ENCODE peak calls at places on chromosomes 12 and 14, in five cellular contexts. One of them, this sample, is unnamed.

GRCh38 chr12:40827923-40828592 is 135.8 kb downstream of the CNTN1 start:
- DNase-seq in upper lobe of right lung: no peak
- DNase-seq in mesothelial cell of epicardium: no peak
- DNase-seq in choroid plexus epithelial cell: no peak
- DNase-seq in psoas muscle: no peak
- DNase-seq in this sample: no peak

GRCh38 chr12:128819293-128820144 is 4.2 kb downstream of the SLC15A4 start:
- DNase-seq in upper lobe of right lung: no peak
- DNase-seq in mesothelial cell of epicardium: no peak
- DNase-seq in choroid plexus epithelial cell: no peak
- DNase-seq in psoas muscle: no peak
- DNase-seq in this sample: no peak

GRCh38 chr14:24965934-24966593 is 83.9 kb downstream of the STXBP6 start:
- DNase-seq in upper lobe of right lung: no peak
- DNase-seq in mesothelial cell of epicardium: no peak
- DNase-seq in choroid plexus epithelial cell: peak
- DNase-seq in psoas muscle: peak
- DNase-seq in this sample: no peak

GRCh38 chr12:807041-807717 is 54.8 kb downstream of the WNK1 start:
- DNase-seq in upper lobe of right lung: no peak
- DNase-seq in mesothelial cell of epicardium: no peak
- DNase-seq in choroid plexus epithelial cell: peak
- DNase-seq in psoas muscle: no peak
- DNase-seq in this sample: no peak

GRCh38 chr14:81143793-81144192 is 77.0 kb downstream of the GTF2A1 start:
- DNase-seq in upper lobe of right lung: no peak
- DNase-seq in mesothelial cell of epicardium: no peak
- DNase-seq in choroid plexus epithelial cell: no peak
- DNase-seq in psoas muscle: no peak
- DNase-seq in this sample: no peak

GRCh38 chr12:63151061-63151897 is at the start of gene AVPR1A:
- DNase-seq in upper lobe of right lung: no peak
- DNase-seq in mesothelial cell of epicardium: no peak
- DNase-seq in choroid plexus epithelial cell: peak
- DNase-seq in psoas muscle: peak
- DNase-seq in this sample: no peak

GRCh38 chr14:42556551-42556950 is 949.9 kb downstream of the LRFN5 start:
- DNase-seq in upper lobe of right lung: no peak
- DNase-seq in mesothelial cell of epicardium: no peak
- DNase-seq in choroid plexus epithelial cell: no peak
- DNase-seq in psoas muscle: no peak
- DNase-seq in this sample: no peak

GRCh38 chr14:103847954-103848719 is 762 bp upstream of the PPP1R13B start:
- DNase-seq in upper lobe of right lung: peak
- DNase-seq in mesothelial cell of epicardium: no peak
- DNase-seq in choroid plexus epithelial cell: peak
- DNase-seq in psoas muscle: peak
- DNase-seq in this sample: no peak

GRCh38 chr12:57504033-57504432 is 16.2 kb downstream of the MARS1 start:
- DNase-seq in upper lobe of right lung: no peak
- DNase-seq in mesothelial cell of epicardium: no peak
- DNase-seq in choroid plexus epithelial cell: no peak
- DNase-seq in psoas muscle: no peak
- DNase-seq in this sample: no peak

GRCh38 chr12:43111608-43112007 is 440.4 kb downstream of the ADAMTS20 start:
- DNase-seq in upper lobe of right lung: no peak
- DNase-seq in mesothelial cell of epicardium: no peak
- DNase-seq in choroid plexus epithelial cell: no peak
- DNase-seq in psoas muscle: no peak
- DNase-seq in this sample: no peak

GRCh38 chr14:36217732-36218131 is 41.2 kb upstream of the PTCSC3 start:
- DNase-seq in upper lobe of right lung: peak
- DNase-seq in mesothelial cell of epicardium: no peak
- DNase-seq in choroid plexus epithelial cell: no peak
- DNase-seq in psoas muscle: no peak
- DNase-seq in this sample: no peak

GRCh38 chr14:38432186-38432585 is 176.3 kb upstream of the CLEC14A start:
- DNase-seq in upper lobe of right lung: no peak
- DNase-seq in mesothelial cell of epicardium: no peak
- DNase-seq in choroid plexus epithelial cell: no peak
- DNase-seq in psoas muscle: no peak
- DNase-seq in this sample: no peak

GRCh38 chr12:18750087-18750486 is 12.2 kb downstream of the CAPZA3 start:
- DNase-seq in upper lobe of right lung: no peak
- DNase-seq in mesothelial cell of epicardium: no peak
- DNase-seq in choroid plexus epithelial cell: peak
- DNase-seq in psoas muscle: no peak
- DNase-seq in this sample: no peak

GRCh38 chr12:47602330-47602729 is 103.5 kb downstream of the RPAP3 start:
- DNase-seq in upper lobe of right lung: no peak
- DNase-seq in mesothelial cell of epicardium: no peak
- DNase-seq in choroid plexus epithelial cell: peak
- DNase-seq in psoas muscle: no peak
- DNase-seq in this sample: no peak

GRCh38 chr14:79417961-79418360 is 793.3 kb downstream of the DIO2 start:
- DNase-seq in upper lobe of right lung: no peak
- DNase-seq in mesothelial cell of epicardium: no peak
- DNase-seq in choroid plexus epithelial cell: no peak
- DNase-seq in psoas muscle: no peak
- DNase-seq in this sample: no peak

GRCh38 chr12:53102883-53103807 is at the start of gene SOAT2:
- DNase-seq in upper lobe of right lung: no peak
- DNase-seq in mesothelial cell of epicardium: no peak
- DNase-seq in choroid plexus epithelial cell: no peak
- DNase-seq in psoas muscle: no peak
- DNase-seq in this sample: no peak

DNA sequence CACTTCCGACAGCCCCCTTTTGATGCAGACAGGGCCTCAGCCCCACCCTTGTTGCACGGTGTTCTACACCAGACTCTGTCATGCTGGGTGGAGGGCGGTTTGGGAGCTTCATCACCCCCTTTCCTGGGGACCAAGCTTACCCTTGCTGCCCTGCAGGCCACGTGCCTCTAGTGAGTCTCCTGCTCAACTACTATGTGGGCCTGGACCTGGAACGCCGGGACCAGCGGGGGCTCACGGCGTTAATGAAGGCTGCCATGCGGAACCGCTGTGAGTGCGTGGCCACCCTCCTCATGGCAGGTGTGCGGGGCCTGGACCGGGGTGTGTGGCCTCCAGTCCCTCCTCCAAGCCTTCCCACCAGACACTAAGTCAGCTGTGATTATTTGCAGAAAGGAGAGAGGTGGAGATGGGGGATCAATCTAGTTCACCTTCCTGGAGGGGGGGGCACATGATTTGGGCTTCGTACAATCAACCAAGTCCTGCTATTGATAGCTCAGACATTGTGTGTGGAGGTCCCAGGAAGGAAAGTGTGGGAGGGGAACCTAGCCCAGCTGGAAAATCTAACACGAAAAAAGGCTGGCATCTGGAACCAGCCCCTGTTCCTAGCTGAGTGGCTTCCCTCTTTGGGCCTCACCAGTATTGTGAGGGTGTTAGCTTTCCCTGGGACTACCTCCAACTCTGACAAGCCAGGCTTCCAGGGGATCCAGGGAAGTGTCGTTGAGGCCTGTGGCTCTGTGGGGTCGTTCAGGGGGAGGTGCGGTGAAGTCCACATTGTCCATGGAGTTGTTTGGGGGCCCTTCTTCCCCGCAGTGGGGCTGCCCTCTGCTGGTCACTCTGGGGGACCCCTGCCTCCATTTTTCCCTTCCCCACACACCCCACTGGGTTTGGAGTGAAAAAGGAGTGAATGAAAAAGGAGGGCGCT is 1.6 kb downstream of the ANKRD33 start:
- DNase-seq in upper lobe of right lung: peak
- DNase-seq in mesothelial cell of epicardium: no peak
- DNase-seq in choroid plexus epithelial cell: no peak
- DNase-seq in psoas muscle: no peak
- DNase-seq in this sample: no peak
- TF ChIP-seq CTCF in upper lobe of right lung: peak
- TF ChIP-seq CTCF in mesothelial cell of epicardium: no peak
- TF ChIP-seq CTCF in choroid plexus epithelial cell: peak
- TF ChIP-seq CTCF in psoas muscle: no peak
- TF ChIP-seq CTCF in this sample: no peak

GRCh38 chr14:44963775-44964380 is 1.9 kb downstream of the TOGARAM1 start:
- DNase-seq in upper lobe of right lung: no peak
- DNase-seq in mesothelial cell of epicardium: no peak
- DNase-seq in choroid plexus epithelial cell: no peak
- DNase-seq in psoas muscle: no peak
- DNase-seq in this sample: no peak
- TF ChIP-seq CTCF in upper lobe of right lung: no peak
- TF ChIP-seq CTCF in mesothelial cell of epicardium: no peak
- TF ChIP-seq CTCF in choroid plexus epithelial cell: no peak
- TF ChIP-seq CTCF in psoas muscle: no peak
- TF ChIP-seq CTCF in this sample: no peak

GRCh38 chr12:3967556-3968160 is 94.5 kb upstream of the PARP11 start:
- DNase-seq in upper lobe of right lung: no peak
- DNase-seq in mesothelial cell of epicardium: no peak
- DNase-seq in choroid plexus epithelial cell: no peak
- DNase-seq in psoas muscle: no peak
- DNase-seq in this sample: no peak

GRCh38 chr12:3961573-3961972 is 88.4 kb upstream of the PARP11 start:
- DNase-seq in upper lobe of right lung: no peak
- DNase-seq in mesothelial cell of epicardium: no peak
- DNase-seq in choroid plexus epithelial cell: no peak
- DNase-seq in psoas muscle: no peak
- DNase-seq in this sample: no peak

GRCh38 chr12:3962661-3963483 is 89.7 kb upstream of the PARP11 start:
- DNase-seq in upper lobe of right lung: peak
- DNase-seq in mesothelial cell of epicardium: no peak
- DNase-seq in choroid plexus epithelial cell: no peak
- DNase-seq in psoas muscle: no peak
- DNase-seq in this sample: no peak

GRCh38 chr12:3965096-3965495 is 91.9 kb upstream of the PARP11 start:
- DNase-seq in upper lobe of right lung: no peak
- DNase-seq in mesothelial cell of epicardium: no peak
- DNase-seq in choroid plexus epithelial cell: no peak
- DNase-seq in psoas muscle: no peak
- DNase-seq in this sample: no peak

DNA sequence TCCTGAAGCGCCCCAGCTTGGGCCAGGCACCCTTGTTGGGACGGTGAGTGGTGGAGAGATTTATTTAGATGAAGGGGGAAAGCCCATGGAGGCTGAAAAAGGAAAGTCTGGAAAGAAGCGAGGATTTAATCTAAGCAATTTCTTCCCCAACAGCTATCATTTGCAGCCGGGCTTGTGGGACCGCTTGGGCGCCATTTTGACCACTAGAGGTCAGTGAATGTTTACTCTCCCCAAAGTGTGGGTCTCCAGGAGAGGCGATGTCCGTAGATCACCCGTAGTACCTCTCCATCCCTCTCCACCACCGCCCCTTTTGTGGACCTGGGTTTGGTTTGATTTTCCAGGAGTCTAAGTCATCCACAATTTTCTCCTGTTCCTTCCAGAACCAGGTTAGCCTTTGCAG is 91.2 kb upstream of the PARP11 start:
- DNase-seq in upper lobe of right lung: no peak
- DNase-seq in mesothelial cell of epicardium: no peak
- DNase-seq in choroid plexus epithelial cell: no peak
- DNase-seq in psoas muscle: no peak
- DNase-seq in this sample: no peak
- TF ChIP-seq CTCF in upper lobe of right lung: peak
- TF ChIP-seq CTCF in mesothelial cell of epicardium: no peak
- TF ChIP-seq CTCF in choroid plexus epithelial cell: no peak
- TF ChIP-seq CTCF in psoas muscle: no peak
- TF ChIP-seq CTCF in this sample: no peak

GRCh38 chr14:55843718-55844403 is 263.9 kb downstream of the KTN1 start:
- DNase-seq in upper lobe of right lung: no peak
- DNase-seq in mesothelial cell of epicardium: no peak
- DNase-seq in choroid plexus epithelial cell: peak
- DNase-seq in psoas muscle: no peak
- DNase-seq in this sample: no peak
- TF ChIP-seq CTCF in upper lobe of right lung: peak
- TF ChIP-seq CTCF in mesothelial cell of epicardium: no peak
- TF ChIP-seq CTCF in choroid plexus epithelial cell: peak
- TF ChIP-seq CTCF in psoas muscle: peak
- TF ChIP-seq CTCF in this sample: no peak

GRCh38 chr12:85394809-85395208 is 114.8 kb downstream of the ALX1 start:
- DNase-seq in upper lobe of right lung: no peak
- DNase-seq in mesothelial cell of epicardium: no peak
- DNase-seq in choroid plexus epithelial cell: peak
- DNase-seq in psoas muscle: no peak
- DNase-seq in this sample: no peak
- TF ChIP-seq CTCF in upper lobe of right lung: no peak
- TF ChIP-seq CTCF in mesothelial cell of epicardium: no peak
- TF ChIP-seq CTCF in choroid plexus epithelial cell: peak
- TF ChIP-seq CTCF in psoas muscle: no peak
- TF ChIP-seq CTCF in this sample: no peak

This sample was measured in natural killer cell.